ENCODE peak calls at places on chromosomes 12 and 14, in eight cellular contexts. N, D, S, W, P, H, C and O are unnamed samples. For H3K4me1, the result is how much of the 10 kb centered on the place peaks cover.

GRCh38 chr12:47437570-47437969 is 268.3 kb downstream of the RPAP3 start:
- DNase-seq in N (no peak), D (no peak), S (no peak), W (no peak), P (no peak), H (no peak), C (no peak), O (no peak)

GRCh38 chr14:69580009-69580577 is 5.4 kb upstream of the CCDC177 start:
- DNase-seq in N (peak), D (peak), S (peak), W (no peak), P (no peak), H (peak), C (no peak), O (no peak)

GRCh38 chr12:129610601-129611120 is 293.2 kb downstream of the TMEM132D start:
- DNase-seq in N (no peak), D (no peak), S (no peak), W (no peak), P (no peak), H (no peak), C (no peak), O (no peak)

GRCh38 chr14:99241314-99242035 is 30.5 kb downstream of the BCL11B start:
- DNase-seq in N (no peak), D (no peak), S (no peak), W (no peak), P (no peak), H (no peak), C (no peak), O (no peak)

GRCh38 chr12:29216797-29217583 is 67.9 kb downstream of the FAR2 start:
- DNase-seq in N (no peak), D (no peak), S (no peak), W (no peak), P (no peak), H (no peak), C (no peak), O (no peak)

GRCh38 chr14:104604461-104605449 is at the start of gene TMEM179:
- DNase-seq in N (no peak), D (no peak), S (peak), W (peak), P (no peak), H (peak), C (peak), O (no peak)

GRCh38 chr14:97916669-97917068 is 1119.5 kb downstream of the VRK1 start:
- DNase-seq in N (no peak), D (no peak), S (no peak), W (no peak), P (no peak), H (no peak), C (no peak), O (no peak)

GRCh38 chr12:7747196-7747595 is at the start of gene CLEC4C:
- DNase-seq in N (no peak), D (no peak), S (no peak), W (no peak), P (no peak), H (no peak), C (no peak), O (no peak)

GRCh38 chr12:124869011-124869665 is 5.5 kb upstream of the SCARB1 start:
- DNase-seq in N (no peak), D (no peak), S (no peak), W (peak), P (no peak), H (peak), C (no peak), O (no peak)

GRCh38 chr14:77023001-77023996 is 5.2 kb downstream of the IRF2BPL start:
- DNase-seq in N (peak), D (peak), S (peak), W (peak), P (no peak), H (no peak), C (peak), O (no peak)

GRCh38 chr14:95003099-95003960 is 154.0 kb downstream of the DICER1 start:
- DNase-seq in N (no peak), D (no peak), S (no peak), W (no peak), P (no peak), H (no peak), C (no peak), O (no peak)

GRCh38 chr12:41277019-41277770 is 89.1 kb downstream of the PDZRN4 start:
- DNase-seq in N (peak), D (no peak), S (peak), W (no peak), P (no peak), H (peak), C (no peak), O (no peak)

GRCh38 chr14:69291891-69292586 is 32.1 kb downstream of the GALNT16 start:
- DNase-seq in N (no peak), D (no peak), S (no peak), W (no peak), P (no peak), H (no peak), C (no peak), O (no peak)

GRCh38 chr12:2161478-2161877 is 108.7 kb downstream of the CACNA1C start:
- DNase-seq in N (no peak), D (peak), S (no peak), W (peak), P (peak), H (no peak), C (no peak), O (peak)

DNA sequence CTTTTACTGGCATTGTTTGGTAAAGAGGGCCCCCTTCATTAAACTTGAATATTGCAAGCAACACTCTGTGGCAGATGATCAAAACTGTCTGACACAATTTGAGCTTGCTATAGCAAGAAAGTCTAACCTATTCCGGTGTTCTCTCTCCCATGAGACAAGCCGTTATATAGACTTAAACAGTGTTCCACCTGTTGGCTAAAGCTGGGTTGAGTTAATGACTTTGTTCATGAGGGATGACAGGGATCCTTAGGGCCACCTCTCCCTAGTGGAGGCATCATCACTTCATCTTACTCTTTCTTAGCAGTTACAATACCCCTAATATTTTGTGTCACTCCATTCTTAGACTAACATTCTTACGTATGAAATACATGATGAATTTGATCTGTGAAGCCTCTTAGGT is 3.8 kb downstream of the EIF5 start:
- DNase-seq in N (no peak), D (no peak), S (no peak), W (no peak), P (no peak), H (no peak), C (no peak), O (no peak)
- H3K4me1 ChIP-seq in N (under half), D (half or more), S (under half), W (under half), P (under half), H (under half), C (under half), O (under half)

GRCh38 chr12:27781680-27782079 is 1.6 kb upstream of the MANSC4 start:
- DNase-seq in N (no peak), D (no peak), S (peak), W (no peak), P (no peak), H (no peak), C (no peak), O (no peak)
- H3K4me1 ChIP-seq in N (under half), D (half or more), S (under half), W (under half), P (under half), H (under half), C (under half), O (under half)

GRCh38 chr14:72476657-72477499 is 417.0 kb downstream of the DPF3 start:
- DNase-seq in N (no peak), D (no peak), S (peak), W (no peak), P (no peak), H (no peak), C (no peak), O (no peak)

GRCh38 chr14:72479471-72479931 is 414.4 kb downstream of the DPF3 start:
- DNase-seq in N (no peak), D (no peak), S (peak), W (no peak), P (no peak), H (no peak), C (no peak), O (no peak)

GRCh38 chr14:72478397-72479025 is 415.4 kb downstream of the DPF3 start:
- DNase-seq in N (no peak), D (no peak), S (no peak), W (no peak), P (no peak), H (no peak), C (no peak), O (no peak)

GRCh38 chr14:72480465-72481243 is 413.2 kb downstream of the DPF3 start:
- DNase-seq in N (no peak), D (no peak), S (peak), W (no peak), P (no peak), H (peak), C (no peak), O (no peak)
- H3K4me1 ChIP-seq in N (under half), D (under half), S (under half), W (under half), P (under half), H (under half), C (under half), O (under half)

GRCh38 chr12:108802666-108803036 is 54.7 kb downstream of the SSH1 start:
- DNase-seq in N (no peak), D (no peak), S (peak), W (no peak), P (no peak), H (no peak), C (no peak), O (no peak)
- H3K4me1 ChIP-seq in N (under half), D (half or more), S (under half), W (under half), P (half or more), H (under half), C (under half), O (half or more)

GRCh38 chr12:120846721-120847120 is 57.4 kb downstream of the SPPL3 start:
- DNase-seq in N (no peak), D (no peak), S (peak), W (no peak), P (no peak), H (no peak), C (no peak), O (no peak)
- H3K4me1 ChIP-seq in N (under half), D (half or more), S (under half), W (half or more), P (half or more), H (under half), C (under half), O (half or more)

DNA sequence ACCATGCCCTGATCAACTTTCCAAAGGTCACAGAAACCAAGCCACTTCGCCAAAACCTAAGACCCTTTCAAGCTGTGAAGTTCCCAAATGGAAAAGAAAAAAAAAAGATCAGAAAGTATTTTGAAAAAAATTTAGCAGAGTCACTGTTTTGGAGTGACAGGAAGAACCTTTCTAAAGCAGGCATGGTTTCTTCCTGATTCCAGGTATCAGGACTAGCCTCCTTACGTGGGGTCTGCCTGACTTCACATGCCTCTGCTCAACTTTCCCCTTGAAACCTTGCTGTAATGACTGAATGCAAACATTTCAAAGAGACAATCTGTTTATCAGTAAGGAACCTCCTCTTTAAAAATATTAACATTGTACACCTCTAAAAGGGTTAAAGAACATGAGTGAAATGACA is 9.5 kb downstream of the CORO1C start:
- DNase-seq in N (no peak), D (no peak), S (no peak), W (no peak), P (no peak), H (no peak), C (no peak), O (no peak)
- H3K4me1 ChIP-seq in N (under half), D (half or more), S (under half), W (half or more), P (half or more), H (half or more), C (under half), O (half or more)

DNA sequence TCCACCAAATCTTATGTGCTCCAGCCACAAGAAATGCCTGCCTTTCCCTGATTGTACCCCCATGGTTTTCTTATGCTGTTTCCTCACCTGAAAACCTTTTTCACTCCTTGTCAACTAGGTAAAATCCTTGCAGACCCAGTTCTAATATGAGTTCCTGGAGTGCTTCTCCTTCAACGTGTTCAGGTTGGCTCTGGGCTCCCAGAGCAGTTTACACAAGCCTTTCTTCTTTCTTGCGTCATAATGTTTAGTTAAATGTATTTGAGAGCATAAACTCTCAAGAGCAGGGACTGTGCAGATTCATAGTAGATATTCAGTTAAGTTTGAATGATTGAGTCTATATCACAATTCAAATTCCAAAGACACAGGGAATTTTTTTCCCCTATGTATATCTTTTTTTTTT is 484.8 kb upstream of the CCDC196 start:
- DNase-seq in N (no peak), D (no peak), S (no peak), W (no peak), P (no peak), H (no peak), C (no peak), O (no peak)
- H3K4me1 ChIP-seq in N (under half), D (under half), S (under half), W (under half), P (under half), H (under half), C (under half), O (under half)

DNA sequence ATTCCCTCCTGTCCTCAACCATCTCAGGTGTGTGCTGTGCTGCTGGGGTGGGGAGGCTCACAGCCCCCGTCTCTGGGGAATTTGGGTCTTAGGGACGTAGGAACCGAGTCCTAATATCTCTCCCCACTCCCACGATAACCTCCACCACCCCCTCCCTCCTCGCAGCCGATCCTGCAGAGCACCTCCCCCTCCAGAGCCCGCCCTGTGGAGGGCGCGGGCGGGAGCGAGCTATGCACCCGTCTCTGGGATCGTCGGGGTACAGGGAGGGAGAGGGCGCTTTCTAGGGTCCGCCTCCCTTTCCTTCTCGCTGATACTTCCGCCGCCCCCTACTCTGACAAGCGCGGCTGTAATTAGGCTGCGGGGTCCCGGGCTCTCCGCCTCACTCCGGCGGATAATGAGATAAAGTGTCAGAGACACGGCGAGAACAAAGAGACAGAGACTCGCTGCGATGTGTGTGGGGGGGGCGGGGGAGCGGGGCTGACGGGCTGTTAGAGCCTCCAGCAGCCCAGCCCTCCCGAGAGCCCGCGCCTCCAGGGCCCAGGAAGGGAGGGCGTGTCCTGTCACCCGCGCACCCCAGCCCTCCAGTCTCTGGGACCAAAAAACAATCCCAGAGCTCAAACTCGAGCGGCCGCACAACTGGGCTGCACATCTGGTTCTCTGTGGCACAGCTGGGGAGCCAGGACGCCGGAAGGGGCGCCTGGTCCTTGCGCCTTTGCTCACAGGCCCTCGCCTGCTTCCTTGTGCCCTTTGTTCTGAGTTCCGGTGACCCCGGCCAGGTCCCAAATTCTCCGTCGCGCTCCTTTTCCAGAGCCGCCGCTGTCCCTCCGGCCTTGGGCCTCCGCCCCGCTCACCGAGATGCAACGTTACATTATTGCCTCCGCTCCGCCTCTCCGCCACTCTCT is 8.7 kb downstream of the SHMT2 start:
- DNase-seq in N (no peak), D (no peak), S (no peak), W (no peak), P (peak), H (peak), C (no peak), O (no peak)
- H3K4me1 ChIP-seq in N (under half), D (half or more), S (under half), W (half or more), P (under half), H (under half), C (under half), O (under half)

GRCh38 chr12:132248439-132249157 is 80.8 kb downstream of the GALNT9 start:
- DNase-seq in N (no peak), D (no peak), S (peak), W (no peak), P (no peak), H (no peak), C (no peak), O (no peak)
- H3K4me1 ChIP-seq in N (under half), D (under half), S (under half), W (under half), P (under half), H (under half), C (under half), O (under half)

DNA sequence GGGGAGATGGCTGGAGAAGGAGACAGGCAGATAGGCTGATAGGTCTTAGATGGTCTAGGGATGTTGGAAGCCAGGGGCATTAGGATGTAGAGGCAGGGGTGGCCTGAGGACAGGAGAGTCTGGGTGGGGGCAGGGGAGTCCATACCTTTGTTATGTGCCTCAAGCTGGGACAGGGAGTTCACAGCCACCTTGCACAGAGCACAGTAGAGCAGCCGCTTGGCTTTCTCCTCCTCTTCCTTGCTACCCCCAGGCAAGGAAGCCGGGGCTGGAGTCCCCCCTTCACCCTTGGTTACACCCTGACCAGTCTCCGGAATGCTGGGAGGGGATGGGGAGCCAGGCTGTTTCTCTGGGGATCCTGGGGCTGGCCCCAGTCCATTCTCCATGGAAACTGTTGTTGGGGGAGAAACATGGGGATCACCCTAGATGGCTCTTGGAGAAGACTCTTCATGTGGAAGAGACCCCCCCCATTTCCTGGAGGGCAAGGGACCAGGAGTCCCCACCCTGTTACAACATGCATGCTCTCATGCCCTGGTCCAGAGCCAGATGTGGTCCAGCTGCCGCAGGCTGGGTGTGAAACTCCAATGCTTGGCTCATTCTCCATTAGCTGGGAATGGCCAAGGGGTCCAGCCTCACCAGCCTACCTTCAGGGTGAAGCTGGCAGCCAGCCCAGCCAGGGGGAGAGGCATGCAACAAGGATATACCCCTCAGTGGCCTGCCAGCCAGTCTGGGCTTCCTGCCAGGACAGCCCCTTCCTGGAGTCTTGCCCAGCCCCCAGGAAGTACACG is 7.2 kb upstream of the GPR84 start:
- DNase-seq in N (no peak), D (no peak), S (no peak), W (peak), P (peak), H (no peak), C (peak), O (no peak)
- H3K4me1 ChIP-seq in N (under half), D (under half), S (under half), W (under half), P (under half), H (half or more), C (under half), O (under half)